ENCODE peak calls at places on chromosomes 16 and 17, in five cellular contexts. V is neural progenitor cell, B is GM12878, F is PC-3, T is hepatocyte. X is an unnamed sample. For H4K20me1, the result is how much of the 10 kb centered on the place peaks cover.

GRCh38 chr16:25950586-25951201 is 258.9 kb downstream of the HS3ST4 start:
- DNase-seq in V (peak), B (no peak), F (no peak), T (no peak), X (no peak)

GRCh38 chr17:31072186-31072585 is 22.6 kb upstream of the NF1 start:
- DNase-seq in V (peak), B (no peak), F (no peak), T (peak), X (no peak)

GRCh38 chr16:70701036-70701435 is 15.2 kb upstream of the MTSS2 start:
- DNase-seq in V (no peak), B (no peak), F (no peak), T (no peak), X (no peak)

GRCh38 chr17:39963826-39964225 is 1.0 kb downstream of the GSDMA start:
- DNase-seq in V (no peak), B (no peak), F (peak), T (no peak), X (no peak)

GRCh38 chr17:80811181-80812105 is 180.2 kb upstream of the CHMP6 start:
- DNase-seq in V (no peak), B (no peak), F (no peak), T (no peak), X (no peak)

GRCh38 chr17:39385040-39385439 is 16.4 kb downstream of the FBXL20 start:
- DNase-seq in V (no peak), B (no peak), F (no peak), T (no peak), X (no peak)

GRCh38 chr17:31787082-31787481 is 72.0 kb downstream of the COPRS start:
- DNase-seq in V (no peak), B (no peak), F (no peak), T (no peak), X (no peak)

GRCh38 chr17:77480509-77481215 is 339.9 kb downstream of the SEC14L1 start:
- DNase-seq in V (peak), B (no peak), F (no peak), T (no peak), X (peak)

GRCh38 chr17:56866076-56866475 is 32.1 kb downstream of the DGKE start:
- DNase-seq in V (no peak), B (no peak), F (no peak), T (no peak), X (no peak)

GRCh38 chr16:87060026-87060986 is 256.9 kb downstream of the C16orf95 start:
- DNase-seq in V (peak), B (no peak), F (no peak), T (no peak), X (peak)

GRCh38 chr17:81076097-81076754 is 41.3 kb downstream of the BAIAP2 start:
- DNase-seq in V (no peak), B (no peak), F (no peak), T (no peak), X (no peak)

GRCh38 chr17:40341808-40342574 is 22.5 kb downstream of the GJD3 start:
- DNase-seq in V (peak), B (no peak), F (peak), T (peak), X (no peak)

GRCh38 chr16:71711789-71712188 is 12.7 kb downstream of the PHLPP2 start:
- DNase-seq in V (no peak), B (no peak), F (no peak), T (no peak), X (peak)

GRCh38 chr17:57935833-57936807 is 19.1 kb downstream of the CUEDC1 start:
- DNase-seq in V (peak), B (no peak), F (peak), T (no peak), X (no peak)

GRCh38 chr16:1188781-1189189 is 35.9 kb downstream of the CACNA1H start:
- DNase-seq in V (peak), B (no peak), F (peak), T (peak), X (peak)

GRCh38 chr17:71791311-71791710 is 329.5 kb upstream of the SOX9 start:
- DNase-seq in V (no peak), B (no peak), F (no peak), T (no peak), X (no peak)

GRCh38 chr16:77295896-77296295 is 96.7 kb downstream of the SYCE1L start:
- DNase-seq in V (no peak), B (no peak), F (peak), T (no peak), X (no peak)

GRCh38 chr16:31335431-31335830 is 19.5 kb upstream of the ITGAX start:
- DNase-seq in V (no peak), B (no peak), F (no peak), T (peak), X (no peak)

GRCh38 chr16:11263737-11264136 is 5.4 kb downstream of the TNP2 start:
- DNase-seq in V (no peak), B (no peak), F (no peak), T (no peak), X (no peak)

GRCh38 chr16:50573947-50574751 is 26.0 kb downstream of the NKD1 start:
- DNase-seq in V (no peak), B (no peak), F (no peak), T (peak), X (no peak)

GRCh38 chr17:51045616-51046526 is 74.8 kb downstream of the SPAG9 start:
- DNase-seq in V (peak), B (no peak), F (no peak), T (no peak), X (no peak)

GRCh38 chr17:56222255-56222654 is 69.0 kb downstream of the ANKFN1 start:
- DNase-seq in V (no peak), B (no peak), F (no peak), T (no peak), X (no peak)

DNA sequence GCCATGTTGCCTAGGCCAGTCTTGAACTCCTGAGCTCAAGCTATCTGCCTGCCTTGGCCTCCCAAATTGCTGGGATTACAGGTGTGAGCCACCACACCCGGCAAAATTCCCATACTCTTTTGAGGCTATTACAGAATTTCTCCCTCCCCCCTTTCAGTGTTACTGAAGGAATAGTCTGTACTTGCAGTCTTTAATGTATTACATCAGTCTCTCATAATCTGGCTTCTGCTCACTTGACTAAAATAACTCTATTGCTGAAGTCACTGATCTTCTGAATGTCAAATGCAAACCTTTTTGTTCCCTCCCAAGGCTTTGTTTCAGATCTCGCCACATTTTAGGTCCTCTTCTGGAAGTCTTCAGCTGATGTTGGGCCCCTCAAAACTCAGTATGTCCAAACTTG is 51.8 kb downstream of the TNRC6A start:
- DNase-seq in V (no peak), B (no peak), F (no peak), T (no peak), X (no peak)
- H4K20me1 ChIP-seq in V (under half), B (under half), F (under half), T (under half), X (under half)

DNA sequence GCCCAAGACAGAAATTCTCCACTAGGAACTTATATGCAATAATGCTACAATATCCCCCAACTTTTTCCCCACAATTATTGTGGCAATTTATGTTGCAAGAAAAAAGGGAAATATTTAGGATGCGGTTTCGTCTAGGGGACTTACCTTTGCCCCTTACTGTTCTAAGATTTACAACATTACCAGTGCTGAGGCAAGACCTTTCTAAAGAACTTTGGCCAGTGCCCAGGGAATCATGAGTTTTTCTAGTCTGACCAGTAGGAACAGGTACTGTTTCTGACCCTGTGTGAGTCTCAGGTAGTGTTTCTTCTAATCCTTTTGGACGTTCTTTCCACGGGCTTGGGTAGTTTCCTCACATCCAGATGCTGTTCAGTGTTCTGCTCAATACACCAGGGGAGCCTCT is 373.7 kb downstream of the HAPSTR1 start:
- DNase-seq in V (no peak), B (no peak), F (no peak), T (peak), X (no peak)
- H3K4me2 ChIP-seq in V (no peak), B (no peak), F (no peak), T (no peak), X (no peak)

GRCh38 chr16:67548265-67549126 is 13.8 kb upstream of the CTCF start:
- DNase-seq in V (no peak), B (no peak), F (no peak), T (no peak), X (peak)
- H4K20me1 ChIP-seq in V (under half), B (under half), F (under half), T (under half), X (under half)

GRCh38 chr16:73145166-73145565 is 97.2 kb upstream of the ZFHX3 start:
- DNase-seq in V (peak), B (no peak), F (no peak), T (no peak), X (no peak)
- H3K4me2 ChIP-seq in V (no peak), B (no peak), F (no peak), T (no peak), X (no peak)

GRCh38 chr16:84243732-84244131 is 3.9 kb upstream of the KCNG4 start:
- DNase-seq in V (no peak), B (no peak), F (no peak), T (no peak), X (no peak)

GRCh38 chr16:84245933-84246678 is 6.3 kb upstream of the KCNG4 start:
- DNase-seq in V (no peak), B (no peak), F (no peak), T (no peak), X (no peak)

GRCh38 chr16:84246679-84247077 is 6.9 kb upstream of the KCNG4 start:
- DNase-seq in V (no peak), B (no peak), F (no peak), T (no peak), X (no peak)

GRCh38 chr16:84247341-84247740 is 7.5 kb upstream of the KCNG4 start:
- DNase-seq in V (no peak), B (no peak), F (peak), T (no peak), X (no peak)

DNA sequence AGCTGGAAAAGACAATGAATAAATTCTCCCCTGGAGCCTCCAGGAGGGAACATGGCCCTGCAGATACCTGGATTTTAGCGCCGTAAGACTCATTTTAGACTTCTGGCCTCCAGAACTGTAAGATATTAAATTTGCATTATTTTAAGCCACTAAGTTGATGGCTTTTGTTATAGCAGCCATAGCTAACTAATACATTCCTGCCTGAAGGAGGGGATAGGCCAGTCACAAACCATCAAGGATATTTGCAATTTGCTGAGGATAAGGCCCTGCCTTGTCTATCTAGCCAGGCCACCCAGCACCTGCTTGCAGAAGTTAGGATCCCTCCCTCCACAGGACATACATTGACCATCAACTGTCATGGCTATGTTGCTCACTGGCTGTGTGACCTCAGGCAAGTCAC is 4.9 kb upstream of the KCNG4 start:
- DNase-seq in V (no peak), B (no peak), F (no peak), T (no peak), X (no peak)
- H4K20me1 ChIP-seq in V (under half), B (under half), F (under half), T (under half), X (under half)

GRCh38 chr17:43665387-43666101 is 3.8 kb upstream of the MEOX1 start:
- DNase-seq in V (no peak), B (no peak), F (no peak), T (no peak), X (no peak)
- H3K4me2 ChIP-seq in V (no peak), B (no peak), F (no peak), T (no peak), X (no peak)

DNA sequence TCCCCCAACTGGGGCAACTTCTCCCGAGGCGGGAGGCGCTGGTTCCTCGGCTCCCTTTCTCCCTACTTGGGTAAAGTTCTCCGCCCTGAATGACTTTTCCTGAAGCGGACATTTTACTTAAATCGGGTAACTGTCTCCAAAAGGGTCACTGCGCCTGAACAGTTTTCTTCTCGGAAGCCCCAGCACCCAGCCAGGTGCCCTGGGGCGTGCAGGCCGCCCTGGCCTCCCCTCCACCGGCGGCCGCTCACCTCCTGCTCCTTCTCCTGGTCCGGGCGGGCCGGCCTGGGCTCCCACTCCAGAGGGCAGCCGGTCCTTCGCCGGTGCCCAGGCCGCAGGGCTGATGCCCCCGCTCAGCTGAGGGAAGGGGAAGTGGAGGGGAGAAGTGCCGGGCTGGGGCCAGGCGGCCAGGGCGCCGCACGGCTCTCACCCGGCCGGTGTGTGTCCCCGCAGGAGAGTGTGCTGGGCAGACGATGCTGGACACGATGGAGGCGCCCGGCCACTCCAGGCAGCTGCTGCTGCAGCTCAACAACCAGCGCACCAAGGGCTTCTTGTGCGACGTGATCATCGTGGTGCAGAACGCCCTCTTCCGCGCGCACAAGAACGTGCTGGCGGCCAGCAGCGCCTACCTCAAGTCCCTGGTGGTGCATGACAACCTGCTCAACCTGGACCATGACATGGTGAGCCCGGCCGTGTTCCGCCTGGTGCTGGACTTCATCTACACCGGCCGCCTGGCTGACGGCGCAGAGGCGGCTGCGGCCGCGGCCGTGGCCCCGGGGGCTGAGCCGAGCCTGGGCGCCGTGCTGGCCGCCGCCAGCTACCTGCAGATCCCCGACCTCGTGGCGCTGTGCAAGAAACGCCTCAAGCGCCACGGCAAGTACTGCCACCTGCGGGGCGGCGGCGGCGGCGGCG is 1.6 kb downstream of the HIC1 start:
- DNase-seq in V (peak), B (no peak), F (no peak), T (peak), X (no peak)
- H4K20me1 ChIP-seq in V (half or more), B (under half), F (under half), T (under half), X (under half)

GRCh38 chr17:386145-386876 is 33.7 kb upstream of the RPH3AL start:
- DNase-seq in V (peak), B (no peak), F (peak), T (peak), X (peak)

GRCh38 chr17:385195-385835 is 32.7 kb upstream of the RPH3AL start:
- DNase-seq in V (peak), B (no peak), F (peak), T (peak), X (no peak)

GRCh38 chr17:384622-385194 is 32.1 kb upstream of the RPH3AL start:
- DNase-seq in V (peak), B (no peak), F (no peak), T (no peak), X (no peak)

GRCh38 chr17:383771-384621 is 31.4 kb upstream of the RPH3AL start:
- DNase-seq in V (peak), B (no peak), F (no peak), T (no peak), X (no peak)

GRCh38 chr17:385836-386144 is 33.2 kb upstream of the RPH3AL start:
- DNase-seq in V (no peak), B (no peak), F (no peak), T (no peak), X (no peak)
- H3K4me2 ChIP-seq in V (peak), B (peak), F (no peak), T (peak), X (no peak)